ENCODE peak calls at places on chromosomes 6 and 20, in nine cellular contexts. U is aorta; F is endothelial cell of umbilical vein; L is CD8-positive, alpha-beta memory T cell; W is stomach; T is mesendoderm; S is heart left ventricle; I is thyroid gland; B is tibial artery. X is an unnamed sample. For H3K4me1, the result is how much of the 10 kb centered on the place peaks cover.

GRCh38 chr6:159467473-159468041 is 225.5 kb downstream of the SOD2 start:
- DNase-seq in U (no peak), F (no peak), L (no peak), W (no peak), T (no peak), S (no peak), I (no peak), B (no peak), X (no peak)

GRCh38 chr20:1811621-1812498 is 83.3 kb upstream of the SIRPA start:
- DNase-seq in U (no peak), F (no peak), L (no peak), W (no peak), T (peak), S (no peak), I (no peak), B (no peak), X (peak)

GRCh38 chr20:5714261-5715041 is 35.8 kb upstream of the SHLD1 start:
- DNase-seq in U (no peak), F (peak), L (peak), W (no peak), T (peak), S (no peak), I (peak), B (no peak), X (peak)

GRCh38 chr6:156395276-156395675 is 381.9 kb upstream of the ARID1B start:
- DNase-seq in U (no peak), F (no peak), L (no peak), W (peak), T (no peak), S (no peak), I (no peak), B (no peak), X (no peak)

GRCh38 chr6:45687570-45687969 is 309.8 kb upstream of the SUPT3H start:
- DNase-seq in U (no peak), F (no peak), L (no peak), W (no peak), T (no peak), S (no peak), I (no peak), B (no peak), X (no peak)

GRCh38 chr6:35725721-35726438 is 11.0 kb upstream of the ARMC12 start:
- DNase-seq in U (peak), F (no peak), L (peak), W (peak), T (no peak), S (peak), I (peak), B (peak), X (no peak)

GRCh38 chr20:21653628-21654027 is 51.8 kb upstream of the PAX1 start:
- DNase-seq in U (no peak), F (no peak), L (no peak), W (no peak), T (no peak), S (no peak), I (no peak), B (no peak), X (no peak)

GRCh38 chr20:35058184-35058583 is 34.4 kb downstream of the TRPC4AP start:
- DNase-seq in U (no peak), F (no peak), L (no peak), W (no peak), T (no peak), S (no peak), I (no peak), B (no peak), X (no peak)

GRCh38 chr20:52972190-52972937 is at the start of gene TSHZ2:
- DNase-seq in U (peak), F (no peak), L (no peak), W (peak), T (peak), S (no peak), I (peak), B (peak), X (peak)

GRCh38 chr6:26170181-26170580 is 83.0 kb downstream of the HFE start:
- DNase-seq in U (no peak), F (no peak), L (no peak), W (no peak), T (no peak), S (no peak), I (no peak), B (no peak), X (no peak)

GRCh38 chr6:51349866-51350265 is 531.2 kb downstream of the TFAP2B start:
- DNase-seq in U (no peak), F (no peak), L (no peak), W (no peak), T (no peak), S (no peak), I (no peak), B (no peak), X (peak)

GRCh38 chr20:33963756-33964155 is 30.0 kb upstream of the RALY start:
- DNase-seq in U (no peak), F (no peak), L (no peak), W (no peak), T (no peak), S (no peak), I (no peak), B (no peak), X (no peak)

GRCh38 chr20:52749020-52749419 is 223.1 kb upstream of the TSHZ2 start:
- DNase-seq in U (no peak), F (no peak), L (no peak), W (no peak), T (no peak), S (no peak), I (no peak), B (no peak), X (no peak)

GRCh38 chr20:7523288-7523687 is 417.0 kb downstream of the HAO1 start:
- DNase-seq in U (no peak), F (no peak), L (no peak), W (no peak), T (no peak), S (no peak), I (no peak), B (no peak), X (no peak)

GRCh38 chr20:45313065-45313695 is 5.1 kb upstream of the MATN4 start:
- DNase-seq in U (peak), F (no peak), L (no peak), W (no peak), T (no peak), S (no peak), I (no peak), B (no peak), X (no peak)

GRCh38 chr20:5642155-5642981 is 107.8 kb upstream of the SHLD1 start:
- DNase-seq in U (no peak), F (peak), L (no peak), W (no peak), T (no peak), S (no peak), I (peak), B (peak), X (no peak)

DNA sequence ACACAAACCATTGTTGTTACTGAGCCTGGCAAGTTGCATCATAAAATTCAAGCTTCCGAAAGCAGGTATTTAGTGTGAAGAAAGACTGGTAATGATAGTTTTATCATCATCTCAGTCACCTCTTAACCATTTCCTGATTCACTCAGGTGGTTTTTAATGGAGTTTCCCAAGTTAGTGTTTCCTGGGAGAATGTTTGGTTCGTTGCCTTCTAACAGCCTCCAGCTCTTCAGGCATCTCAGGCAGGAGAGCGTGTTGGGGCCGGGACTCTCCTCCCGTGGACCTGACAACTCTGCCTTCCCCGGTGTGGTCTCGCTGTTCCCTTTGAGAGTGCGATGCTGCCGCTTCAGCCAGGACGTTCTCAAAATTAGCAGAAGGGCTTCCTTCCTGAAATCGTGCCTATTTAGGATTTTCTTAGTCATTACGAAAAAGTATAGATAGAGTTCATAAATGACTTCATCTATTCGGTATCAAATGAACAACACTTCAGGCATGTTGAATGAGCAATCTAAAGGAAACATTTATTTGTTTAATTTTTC is 105.0 kb upstream of the QKI start:
- DNase-seq in U (no peak), F (peak), L (no peak), W (no peak), T (no peak), S (no peak), I (no peak), B (no peak), X (no peak)
- H3K4me1 ChIP-seq in U (under half), F (under half), L (under half), W (under half), T (under half), S (under half), I (under half), B (under half), X (under half)

DNA sequence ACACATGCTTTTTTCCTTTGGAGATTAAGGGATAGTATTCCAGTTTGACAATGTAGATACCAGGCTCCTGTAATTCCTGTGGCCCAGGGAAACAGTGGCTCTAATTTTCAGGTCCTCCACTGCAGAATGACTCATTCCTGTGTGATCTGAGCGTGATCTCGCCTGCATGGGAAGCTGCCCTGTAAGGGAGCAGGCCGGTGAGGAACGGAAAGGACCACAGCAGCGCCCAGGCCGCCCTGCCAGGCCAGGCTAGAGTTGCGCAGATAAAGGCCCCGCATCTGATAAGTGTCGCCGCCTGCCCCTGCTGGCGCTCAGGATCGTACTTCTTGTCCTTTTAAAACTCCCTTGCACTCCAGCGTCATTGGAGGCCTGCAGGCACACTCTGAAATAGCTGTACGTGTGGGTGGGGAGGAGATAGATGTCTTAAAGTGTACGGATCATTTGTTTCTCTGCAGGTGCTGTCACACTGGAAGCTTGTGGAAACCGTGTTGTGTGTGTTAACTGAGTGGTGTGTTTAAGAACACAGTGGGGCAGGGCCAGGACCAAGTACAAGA is 60.7 kb downstream of the SYNJ2 start:
- DNase-seq in U (peak), F (peak), L (no peak), W (peak), T (peak), S (peak), I (peak), B (peak), X (no peak)
- H3K4me1 ChIP-seq in U (under half), F (under half), L (under half), W (under half), T (under half), S (half or more), I (under half), B (under half), X (under half)

GRCh38 chr6:3844097-3844463 is 5.1 kb upstream of the FAM50B start:
- DNase-seq in U (no peak), F (no peak), L (no peak), W (no peak), T (no peak), S (no peak), I (no peak), B (no peak), X (no peak)

GRCh38 chr6:3838992-3839867 is 9.9 kb upstream of the FAM50B start:
- DNase-seq in U (no peak), F (no peak), L (no peak), W (no peak), T (no peak), S (no peak), I (no peak), B (no peak), X (no peak)

GRCh38 chr6:3841711-3842565 is 7.2 kb upstream of the FAM50B start:
- DNase-seq in U (peak), F (no peak), L (no peak), W (no peak), T (no peak), S (no peak), I (no peak), B (peak), X (no peak)

GRCh38 chr6:3843379-3844096 is 5.6 kb upstream of the FAM50B start:
- DNase-seq in U (no peak), F (no peak), L (no peak), W (no peak), T (no peak), S (no peak), I (no peak), B (no peak), X (no peak)

GRCh38 chr6:3841066-3841454 is 8.1 kb upstream of the FAM50B start:
- DNase-seq in U (no peak), F (no peak), L (no peak), W (no peak), T (no peak), S (no peak), I (no peak), B (no peak), X (no peak)
- H3K4me1 ChIP-seq in U (under half), F (under half), L (under half), W (under half), T (under half), S (under half), I (under half), B (under half), X (under half)

GRCh38 chr6:16337280-16337975 is 99.0 kb downstream of the GMPR start:
- DNase-seq in U (peak), F (peak), L (no peak), W (peak), T (no peak), S (peak), I (peak), B (peak), X (no peak)
- H3K4me1 ChIP-seq in U (under half), F (under half), L (under half), W (under half), T (under half), S (half or more), I (under half), B (under half), X (under half)

GRCh38 chr20:63254237-63254535 is at the start of gene NKAIN4:
- DNase-seq in U (no peak), F (no peak), L (no peak), W (no peak), T (no peak), S (no peak), I (no peak), B (no peak), X (no peak)

GRCh38 chr20:63255911-63256704 is 1.8 kb upstream of the NKAIN4 start:
- DNase-seq in U (no peak), F (no peak), L (no peak), W (no peak), T (no peak), S (no peak), I (no peak), B (no peak), X (no peak)

GRCh38 chr20:63253065-63253437 is 1.2 kb downstream of the NKAIN4 start:
- DNase-seq in U (no peak), F (no peak), L (no peak), W (no peak), T (no peak), S (no peak), I (no peak), B (no peak), X (no peak)

GRCh38 chr20:63253438-63254236 is 626 bp downstream of the NKAIN4 start:
- DNase-seq in U (no peak), F (no peak), L (no peak), W (no peak), T (peak), S (peak), I (no peak), B (no peak), X (peak)

DNA sequence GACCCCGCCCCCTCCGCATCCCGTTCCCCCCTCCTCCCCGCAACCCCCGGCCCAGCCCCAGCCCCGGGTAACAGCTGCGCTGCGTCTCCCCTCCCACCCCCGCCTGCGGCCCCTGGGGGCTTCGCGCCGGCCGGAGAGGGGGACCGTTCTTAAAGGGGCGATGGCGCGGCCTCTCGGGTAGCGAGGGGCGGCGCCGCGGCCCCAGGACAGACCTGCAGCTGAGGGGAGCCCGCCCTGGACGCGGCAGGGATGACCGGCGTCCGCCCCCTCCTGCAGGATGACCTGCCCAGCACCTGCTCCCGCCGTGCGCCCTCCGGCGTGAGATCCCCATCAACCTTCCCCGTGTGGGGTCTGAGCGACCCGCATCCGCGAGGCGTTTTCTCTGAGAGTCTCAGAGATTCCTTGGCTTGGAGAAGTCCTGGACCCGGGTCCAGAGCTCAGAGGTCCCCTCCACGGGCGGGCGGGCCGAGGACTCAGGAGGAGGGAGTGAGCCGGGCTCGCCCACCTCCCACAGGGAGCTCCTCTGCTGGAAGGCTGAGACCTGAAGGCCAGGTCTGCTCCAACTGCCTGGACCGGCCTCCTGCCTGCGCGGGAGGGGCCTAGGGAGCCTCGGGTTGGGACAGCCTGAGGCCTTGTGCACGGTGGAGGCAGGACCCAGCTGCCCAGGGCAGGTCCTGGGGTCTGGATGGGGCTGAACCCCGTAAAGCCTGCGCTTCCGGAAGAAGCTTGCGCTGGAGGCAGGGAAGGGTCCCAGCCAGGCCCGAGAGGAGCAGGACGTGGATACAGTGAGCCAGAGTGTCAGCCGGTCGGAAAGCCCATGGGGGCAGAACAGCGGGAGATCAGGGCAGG is 497 bp upstream of the NKAIN4 start:
- DNase-seq in U (no peak), F (no peak), L (no peak), W (no peak), T (peak), S (no peak), I (no peak), B (no peak), X (peak)
- H3K4me1 ChIP-seq in U (under half), F (under half), L (under half), W (under half), T (under half), S (under half), I (under half), B (under half), X (under half)

GRCh38 chr6:158029668-158030230 is 48.1 kb downstream of the SYNJ2 start:
- DNase-seq in U (peak), F (no peak), L (no peak), W (no peak), T (no peak), S (no peak), I (no peak), B (peak), X (no peak)

GRCh38 chr6:158031191-158031444 is 49.5 kb downstream of the SYNJ2 start:
- DNase-seq in U (no peak), F (no peak), L (no peak), W (no peak), T (no peak), S (no peak), I (no peak), B (no peak), X (no peak)

GRCh38 chr6:158033077-158033750 is 51.6 kb downstream of the SYNJ2 start:
- DNase-seq in U (peak), F (no peak), L (no peak), W (no peak), T (no peak), S (no peak), I (peak), B (peak), X (no peak)

GRCh38 chr6:158032354-158032733 is 50.7 kb downstream of the SYNJ2 start:
- DNase-seq in U (peak), F (no peak), L (no peak), W (no peak), T (no peak), S (no peak), I (no peak), B (peak), X (no peak)

DNA sequence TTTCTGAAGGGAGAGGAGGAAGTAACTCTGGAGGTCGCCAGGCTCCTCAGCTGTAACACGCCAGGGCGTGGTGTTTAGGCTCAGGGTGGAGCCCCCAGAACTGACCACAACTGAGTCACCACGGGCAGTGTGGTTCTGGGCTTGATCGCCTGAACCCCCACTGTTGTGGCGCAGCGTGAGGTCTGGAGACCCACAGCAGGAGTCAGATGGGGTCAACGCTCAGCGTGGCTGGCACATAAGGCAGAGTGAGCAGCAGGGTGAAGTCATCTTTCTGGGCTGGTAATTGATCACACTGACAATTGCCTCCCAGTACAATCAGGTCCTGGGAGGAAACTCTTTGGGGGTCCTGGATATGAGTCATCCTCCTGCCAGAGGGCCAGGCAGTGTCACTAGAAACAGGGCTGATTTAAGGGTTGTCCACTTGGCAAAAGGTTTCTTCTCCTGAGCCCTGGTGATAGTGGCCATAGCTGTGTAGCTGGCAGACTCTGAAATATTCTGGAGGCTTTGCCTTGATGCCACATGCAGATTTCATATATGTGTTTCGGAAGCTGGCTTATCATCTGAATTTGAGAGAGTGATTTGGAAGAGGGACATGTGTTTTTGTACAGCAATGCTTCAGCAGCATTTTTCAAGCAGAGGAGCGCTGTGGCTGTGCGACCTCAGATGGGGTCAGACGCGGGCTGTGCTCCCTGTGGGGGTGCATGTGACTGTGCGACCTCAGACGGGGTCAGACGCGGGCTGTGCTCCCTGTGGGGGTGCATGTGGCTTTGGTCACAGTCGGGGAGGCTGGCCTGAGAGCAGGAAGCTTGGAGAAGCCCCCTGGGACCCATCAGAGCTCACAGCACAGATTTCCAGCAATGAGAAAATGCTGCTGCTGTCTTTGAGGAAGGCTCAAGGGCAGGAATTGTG is 50.0 kb downstream of the SYNJ2 start:
- DNase-seq in U (peak), F (peak), L (no peak), W (peak), T (peak), S (peak), I (peak), B (peak), X (no peak)
- H3K4me1 ChIP-seq in U (under half), F (under half), L (under half), W (half or more), T (under half), S (half or more), I (under half), B (under half), X (under half)

DNA sequence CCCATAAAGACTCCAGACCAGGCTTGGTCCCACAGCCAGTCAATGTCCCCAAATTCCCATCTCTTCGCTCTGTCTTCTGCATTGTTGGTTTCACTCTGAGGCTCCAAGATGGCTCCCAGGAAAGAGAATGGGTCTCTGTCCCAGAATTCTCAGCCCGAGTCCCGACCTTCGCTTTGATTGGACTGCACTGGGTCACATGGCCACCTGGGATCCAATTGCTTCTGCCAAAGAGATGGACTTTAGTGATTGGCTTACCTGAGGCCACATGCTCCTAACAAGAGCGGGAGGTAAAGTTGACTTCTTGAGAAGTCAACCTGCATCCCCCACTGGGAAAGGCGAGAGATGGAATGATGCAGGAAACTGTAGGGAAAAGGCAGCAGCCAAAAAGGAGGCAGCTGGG is 104.7 kb upstream of the PMEPA1 start:
- DNase-seq in U (peak), F (no peak), L (no peak), W (no peak), T (no peak), S (no peak), I (no peak), B (no peak), X (no peak)
- H3K4me1 ChIP-seq in U (under half), F (under half), L (under half), W (under half), T (under half), S (under half), I (under half), B (under half), X (under half)

X was measured in neural progenitor cell.